ENCODE peak calls at places on chromosomes 4 and X, in four cellular contexts. D, K, T and V are unnamed samples.

GRCh38 chr4:95193391-95194224 is 355.2 kb downstream of the UNC5C start:
- DNase-seq in T (no peak), D (no peak), K (no peak), V (no peak)

GRCh38 chrX:3345281-3346081 is 971 bp downstream of the MXRA5 start:
- DNase-seq in K (no peak), T (no peak), D (no peak), V (no peak)

GRCh38 chr4:6643141-6643847 is 2.8 kb downstream of the MRFAP1 start:
- DNase-seq in K (no peak), T (no peak), D (no peak), V (no peak)

GRCh38 chrX:130413415-130413814 is 11.6 kb downstream of the RBMX2 start:
- DNase-seq in D (no peak), K (no peak), T (no peak), V (no peak)

GRCh38 chr4:176090115-176090514 is 24.5 kb downstream of the WDR17 start:
- DNase-seq in T (no peak), D (no peak), K (no peak), V (no peak)

GRCh38 chr4:89300060-89300459 is 7.5 kb downstream of the GPRIN3 start:
- DNase-seq in K (no peak), D (no peak), T (no peak), V (no peak)

GRCh38 chr4:168496834-168497233 is at the start of gene PALLD:
- DNase-seq in T (no peak), K (no peak), D (no peak), V (peak; percentile 23)

GRCh38 chr4:3827616-3828492 is 61.7 kb downstream of the ADRA2C start:
- DNase-seq in K (peak; percentile 85), D (no peak), T (no peak), V (no peak)

GRCh38 chrX:44314259-44314734 is 29.2 kb downstream of the EFHC2 start:
- DNase-seq in D (peak; percentile 89), K (no peak), T (no peak), V (no peak)

GRCh38 chr4:158253350-158253980 is 43.2 kb downstream of the TMEM144 start:
- DNase-seq in D (no peak), K (peak; percentile 53), T (no peak), V (peak; percentile 46)

GRCh38 chrX:17743913-17744312 is 6.6 kb downstream of the SCML1 start:
- DNase-seq in T (no peak), K (no peak), D (no peak), V (no peak)

GRCh38 chr4:77010841-77011354 is 61.3 kb downstream of the SEPTIN11 start:
- DNase-seq in D (no peak), T (no peak), K (no peak), V (no peak)

GRCh38 chr4:168631241-168632151 is 134.6 kb downstream of the PALLD start:
- DNase-seq in K (no peak), T (no peak), D (no peak), V (peak; percentile 71)

GRCh38 chrX:132488819-132489255 is at the start of gene MBNL3:
- DNase-seq in T (no peak), D (no peak), K (peak; percentile 33), V (peak; percentile 61)

GRCh38 chr4:41006141-41006540 is 208.2 kb downstream of the APBB2 start:
- DNase-seq in K (no peak), D (no peak), T (no peak), V (no peak)

GRCh38 chr4:150136036-150136435 is 57.8 kb downstream of the DCLK2 start:
- DNase-seq in K (no peak), T (no peak), D (no peak), V (no peak)

GRCh38 chr4:84672177-84672576 is 89.2 kb downstream of the CDS1 start:
- DNase-seq in D (no peak), K (no peak), T (no peak), V (no peak)

GRCh38 chr4:84677995-84678394 is 95.1 kb downstream of the CDS1 start:
- DNase-seq in K (no peak), D (no peak), T (no peak), V (no peak)

GRCh38 chr4:84669201-84669600 is 86.3 kb downstream of the CDS1 start:
- DNase-seq in T (no peak), K (no peak), D (no peak), V (no peak)

GRCh38 chr4:84677093-84677492 is 94.2 kb downstream of the CDS1 start:
- DNase-seq in K (no peak), T (no peak), D (no peak), V (no peak)

GRCh38 chr4:84673475-84674230 is 90.7 kb downstream of the CDS1 start:
- DNase-seq in D (no peak), T (no peak), K (no peak), V (no peak)
- TF ChIP-seq BHLHE40 in D (no peak), T (no peak), K (no peak), V (no peak)

GRCh38 chr4:57065730-57066482 is 44.3 kb downstream of the IGFBP7 start:
- DNase-seq in D (no peak), K (no peak), T (no peak), V (no peak)
- TF ChIP-seq TARDBP in D (no peak), K (no peak), T (no peak), V (no peak)

DNA sequence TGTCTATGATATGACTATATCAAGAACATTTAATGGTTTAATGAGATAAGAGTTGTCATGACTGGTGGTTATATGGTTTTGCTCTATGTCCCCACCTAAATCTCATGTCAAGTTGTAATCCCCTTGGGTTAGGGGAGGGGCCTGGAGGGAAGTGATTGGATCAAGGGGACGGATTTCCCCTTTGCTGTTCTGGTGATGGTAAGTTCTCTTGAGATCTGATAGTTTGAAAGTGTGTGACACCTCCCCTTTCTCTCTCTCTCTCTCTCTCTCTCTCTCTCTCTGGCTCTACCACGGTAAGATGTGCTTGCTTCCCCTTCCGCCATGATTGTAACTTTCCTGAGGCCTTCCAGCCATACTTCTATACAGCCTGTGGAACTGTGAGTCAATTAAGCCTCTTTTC is 803.4 kb downstream of the TRIML1 start:
- DNase-seq in K (no peak), D (no peak), T (no peak), V (no peak)
- TF ChIP-seq BHLHE40 in K (no peak), D (no peak), T (no peak), V (no peak)

GRCh38 chr4:79078339-79078738 is 139.1 kb upstream of the PAQR3 start:
- DNase-seq in D (no peak), K (no peak), T (no peak), V (no peak)
- TF ChIP-seq TARDBP in D (no peak), K (no peak), T (no peak), V (no peak)

GRCh38 chr4:38889143-38889542 is 21.5 kb downstream of the FAM114A1 start:
- DNase-seq in D (no peak), T (peak; percentile 58), K (peak; percentile 74), V (no peak)
- TF ChIP-seq BHLHE40 in D (no peak), T (no peak), K (no peak), V (no peak)

DNA sequence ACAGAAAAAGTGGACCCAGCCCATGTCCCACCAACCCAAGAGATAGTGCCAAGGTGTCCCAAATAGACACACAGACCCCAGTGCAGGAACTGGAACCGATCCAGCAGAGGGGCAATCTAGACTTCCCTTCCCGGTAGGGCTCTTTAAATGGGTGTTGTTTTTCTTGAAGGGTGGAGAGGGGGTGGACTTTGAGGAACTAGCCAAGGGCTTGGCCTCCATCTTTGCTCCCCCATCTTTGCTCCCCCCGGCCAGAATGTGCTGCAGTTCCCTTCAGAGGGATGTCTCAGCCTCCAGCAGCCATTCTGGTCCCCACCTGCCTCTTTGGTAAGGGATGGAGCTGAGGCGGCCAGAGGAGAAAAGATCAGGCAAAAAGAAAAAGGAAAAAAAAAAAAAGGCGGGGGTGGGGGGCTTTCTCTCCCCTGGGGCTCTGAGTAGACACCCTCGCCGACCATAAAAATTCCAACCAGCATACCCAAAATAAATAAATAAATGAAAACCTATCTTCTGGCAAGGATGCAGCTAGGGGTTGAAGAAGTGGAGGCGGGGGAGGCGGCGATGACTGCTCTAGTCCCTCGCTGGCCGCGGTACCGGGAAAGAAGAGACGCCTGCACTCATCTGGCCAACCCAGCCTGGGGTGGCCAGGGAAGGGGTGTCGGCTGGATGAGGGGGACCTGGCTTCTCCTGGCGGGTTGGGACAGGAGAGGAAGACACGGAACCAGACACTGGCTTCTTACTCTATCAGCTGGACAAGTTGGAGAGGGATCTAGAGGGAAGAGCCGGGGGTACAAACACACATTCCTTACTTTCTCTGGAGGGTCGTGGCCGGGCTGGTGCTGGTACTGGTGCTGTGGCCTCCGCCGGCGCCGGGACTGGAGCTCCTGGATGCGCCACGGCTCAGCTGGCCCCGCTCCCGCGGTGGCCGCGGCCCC is 38.5 kb upstream of the IQSEC2 start:
- DNase-seq in T (no peak), D (no peak), K (no peak), V (no peak)
- TF ChIP-seq TARDBP in T (no peak), D (no peak), K (no peak), V (no peak)

DNA sequence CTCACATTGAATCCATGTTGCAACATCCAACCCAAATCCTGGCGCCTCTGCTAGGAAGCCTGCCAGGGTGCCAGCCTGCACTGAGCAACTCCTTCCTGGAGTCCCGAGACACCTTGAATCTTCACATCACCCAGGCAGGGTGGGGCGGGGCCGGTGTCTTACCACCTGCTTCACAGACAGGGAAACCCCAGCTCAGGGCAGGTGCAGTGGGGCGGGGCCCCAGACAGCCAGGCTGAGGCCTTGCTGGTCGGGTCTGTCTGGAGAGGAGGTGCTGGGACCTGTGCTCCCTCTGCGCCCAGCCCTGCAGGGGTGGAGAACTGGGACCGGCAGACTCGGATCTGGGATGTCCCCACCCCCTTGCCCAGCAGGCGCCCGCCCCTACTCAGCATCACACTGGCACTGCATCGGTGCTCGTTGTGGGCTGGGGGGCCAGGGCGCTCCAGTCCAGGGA is 31.5 kb upstream of the HTRA3 start:
- DNase-seq in T (no peak), K (no peak), D (no peak), V (no peak)
- TF ChIP-seq BHLHE40 in T (no peak), K (no peak), D (no peak), V (no peak)

GRCh38 chr4:143384381-143384994 is 47.8 kb downstream of the GAB1 start:
- DNase-seq in K (no peak), T (no peak), D (no peak), V (no peak)

GRCh38 chr4:143382539-143382938 is 45.9 kb downstream of the GAB1 start:
- DNase-seq in T (no peak), D (no peak), K (no peak), V (no peak)

GRCh38 chr4:143380651-143381050 is 44.0 kb downstream of the GAB1 start:
- DNase-seq in D (no peak), K (peak; percentile 16), T (no peak), V (no peak)

GRCh38 chr4:143377635-143378099 is 41.0 kb downstream of the GAB1 start:
- DNase-seq in T (peak; percentile 66), D (no peak), K (no peak), V (no peak)

GRCh38 chr4:143381171-143382118 is 44.8 kb downstream of the GAB1 start:
- DNase-seq in K (no peak), T (no peak), D (no peak), V (peak; percentile 28)
- TF ChIP-seq TARDBP in K (no peak), T (no peak), D (no peak), V (no peak)